ENCODE peak calls at places on chromosome 1, in eight cellular contexts. Q, O, A, Y, B, F, V and W are unnamed samples.

GRCh38 chr1:25253911-25254310 is 6.7 kb upstream of the RSRP1 start:
- DNase-seq in Q (no peak), O (no peak), A (no peak), Y (no peak), B (peak; percentile 70), F (no peak), V (peak; percentile 87), W (peak; percentile 67)

GRCh38 chr1:157580179-157580827 is 17.6 kb downstream of the FCRL4 start:
- DNase-seq in Q (no peak), O (peak; percentile 32), A (no peak), Y (no peak), B (peak; percentile 57), F (peak; percentile 64), V (peak; percentile 55), W (peak; percentile 90)

GRCh38 chr1:98949606-98950005 is 55.1 kb downstream of the PLPPR5 start:
- DNase-seq in Q (no peak), O (no peak), A (no peak), Y (no peak), B (no peak), F (no peak), V (no peak), W (no peak)

GRCh38 chr1:2520806-2521205 is 5.6 kb downstream of the PANK4 start:
- DNase-seq in Q (no peak), O (no peak), A (no peak), Y (no peak), B (no peak), F (no peak), V (no peak), W (no peak)

GRCh38 chr1:185537601-185538000 is 196.6 kb upstream of the HMCN1 start:
- DNase-seq in Q (no peak), O (no peak), A (no peak), Y (no peak), B (no peak), F (no peak), V (no peak), W (no peak)

GRCh38 chr1:241579434-241579833 is 47.3 kb downstream of the KMO start:
- DNase-seq in Q (no peak), O (no peak), A (no peak), Y (no peak), B (no peak), F (no peak), V (no peak), W (no peak)

GRCh38 chr1:212814989-212815388 is 23.3 kb downstream of the TATDN3 start:
- DNase-seq in Q (no peak), O (no peak), A (no peak), Y (no peak), B (no peak), F (no peak), V (peak; percentile 29), W (peak; percentile 26)

GRCh38 chr1:156858959-156859522 is at the start of gene INSRR:
- DNase-seq in Q (no peak), O (no peak), A (no peak), Y (no peak), B (no peak), F (no peak), V (no peak), W (no peak)

GRCh38 chr1:8184301-8184700 is 133.6 kb upstream of the SLC45A1 start:
- DNase-seq in Q (no peak), O (no peak), A (no peak), Y (no peak), B (no peak), F (no peak), V (no peak), W (peak; percentile 60)

GRCh38 chr1:48718116-48718630 is 58.5 kb downstream of the BEND5 start:
- DNase-seq in Q (no peak), O (no peak), A (no peak), Y (no peak), B (no peak), F (no peak), V (no peak), W (no peak)

GRCh38 chr1:183652547-183653467 is at the start of gene APOBEC4:
- DNase-seq in Q (no peak), O (no peak), A (no peak), Y (no peak), B (no peak), F (no peak), V (peak; percentile 13), W (no peak)

GRCh38 chr1:119367332-119368124 is 1.1 kb upstream of the HAO2 start:
- DNase-seq in Q (no peak), O (no peak), A (no peak), Y (no peak), B (peak; percentile 45), F (no peak), V (peak; percentile 47), W (peak; percentile 74)

GRCh38 chr1:220905650-220906560 is 26.7 kb downstream of the HLX start:
- DNase-seq in Q (no peak), O (no peak), A (no peak), Y (no peak), B (no peak), F (no peak), V (no peak), W (peak; percentile 87)

GRCh38 chr1:30411206-30411605 is 312.2 kb downstream of the MATN1 start:
- DNase-seq in Q (peak; percentile 32), O (no peak), A (peak; percentile 7), Y (no peak), B (no peak), F (peak; percentile 68), V (no peak), W (no peak)

GRCh38 chr1:72111662-72112061 is 170.7 kb downstream of the NEGR1 start:
- DNase-seq in Q (no peak), O (no peak), A (no peak), Y (no peak), B (no peak), F (no peak), V (no peak), W (no peak)

GRCh38 chr1:66251521-66251920 is 282.4 kb upstream of the SGIP1 start:
- DNase-seq in Q (no peak), O (no peak), A (no peak), Y (no peak), B (no peak), F (no peak), V (peak; percentile 29), W (no peak)

GRCh38 chr1:53572061-53572801 is 113.0 kb downstream of the DMRTB1 start:
- DNase-seq in Q (no peak), O (no peak), A (peak; percentile 44), Y (no peak), B (peak; percentile 73), F (no peak), V (peak; percentile 78), W (peak; percentile 71)

DNA sequence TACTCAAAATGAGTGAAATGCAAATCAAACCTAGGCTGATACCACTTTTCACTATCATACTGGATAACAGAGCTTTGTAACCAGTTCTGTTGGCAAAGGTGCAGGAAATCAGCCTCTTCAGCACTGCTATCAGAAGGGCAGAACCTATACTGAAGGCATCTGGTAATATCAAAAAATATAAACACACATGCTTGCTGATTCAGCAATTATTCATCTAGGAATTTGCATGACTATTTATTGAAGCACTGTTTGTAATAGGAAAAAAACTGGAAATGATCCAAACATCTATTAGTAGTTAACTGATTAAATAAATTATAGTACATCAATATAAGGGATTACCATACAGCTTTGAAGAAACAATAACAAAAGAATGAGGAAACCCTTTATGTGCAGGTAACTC is 21.4 kb downstream of the ARHGAP29 start:
- DNase-seq in Q (no peak), O (no peak), A (no peak), Y (no peak), B (peak; percentile 24), F (no peak), V (no peak), W (peak; percentile 51)
- H3K36me3 ChIP-seq in Q (no peaks in the 10 kb centered on the region), O (no peaks in the 10 kb centered on the region), A (no peaks in the 10 kb centered on the region), Y (no peaks in the 10 kb centered on the region), B (peaks cover 4% of the 10 kb centered on the region), F (no peaks in the 10 kb centered on the region), V (peaks cover 5% of the 10 kb centered on the region), W (peaks cover 73% of the 10 kb centered on the region)

DNA sequence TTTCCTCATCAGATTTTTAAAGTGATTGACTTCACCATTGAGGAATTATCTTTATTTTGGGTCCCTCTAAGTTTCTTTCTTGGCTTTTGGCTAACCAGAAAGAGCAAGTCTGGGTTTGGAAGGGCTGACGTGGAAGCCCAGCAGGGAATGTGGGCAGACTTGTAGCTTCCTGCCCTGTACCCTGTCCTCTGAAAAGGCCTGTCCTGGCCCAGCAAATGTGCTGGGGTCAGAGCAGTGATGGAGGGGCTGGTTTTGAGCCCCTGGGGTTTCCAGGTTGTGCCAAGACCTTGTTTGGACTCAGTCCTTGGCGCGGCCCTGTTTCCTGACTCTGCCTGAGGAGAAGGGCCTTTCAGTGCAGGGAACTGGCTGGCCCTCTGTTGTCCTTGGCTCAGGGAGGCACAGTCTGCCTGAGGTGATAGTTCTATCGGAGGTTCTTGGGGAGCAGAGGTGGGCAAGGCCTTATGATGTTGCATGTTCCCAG is 72.1 kb downstream of the UCK2 start:
- DNase-seq in Q (no peak), O (no peak), A (peak; percentile 70), Y (no peak), B (peak; percentile 23), F (no peak), V (no peak), W (no peak)
- H3K36me3 ChIP-seq in Q (peaks cover 7% of the 10 kb centered on the region), O (no peaks in the 10 kb centered on the region), A (no peaks in the 10 kb centered on the region), Y (no peaks in the 10 kb centered on the region), B (peaks cover 9% of the 10 kb centered on the region), F (peaks cover 35% of the 10 kb centered on the region), V (peaks cover 19% of the 10 kb centered on the region), W (peaks cover 33% of the 10 kb centered on the region)

DNA sequence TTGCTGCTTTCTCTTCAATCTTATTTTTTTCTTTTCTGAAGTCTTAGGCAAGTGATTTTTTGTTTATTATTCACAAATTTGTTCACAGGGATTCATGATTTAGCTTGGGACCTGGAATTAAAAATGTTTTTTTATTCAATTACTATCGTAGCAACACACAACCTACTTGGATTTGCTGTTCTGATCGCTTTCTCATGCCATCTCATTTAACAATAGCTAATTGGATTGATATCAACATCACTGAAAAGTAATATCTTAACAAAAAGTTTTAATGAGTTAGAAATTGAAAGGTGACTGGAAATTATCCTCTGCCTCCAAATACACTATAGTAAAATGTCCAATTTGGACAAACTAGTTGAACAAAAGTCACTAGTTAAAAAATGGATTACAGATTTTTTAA is 32.4 kb downstream of the MAP3K21 start:
- DNase-seq in Q (no peak), O (no peak), A (no peak), Y (no peak), B (no peak), F (no peak), V (no peak), W (no peak)
- H3K36me3 ChIP-seq in Q (no peaks in the 10 kb centered on the region), O (no peaks in the 10 kb centered on the region), A (no peaks in the 10 kb centered on the region), Y (no peaks in the 10 kb centered on the region), B (no peaks in the 10 kb centered on the region), F (no peaks in the 10 kb centered on the region), V (no peaks in the 10 kb centered on the region), W (peaks cover 3% of the 10 kb centered on the region)

GRCh38 chr1:16445052-16445451 is 4.5 kb downstream of the NECAP2 start:
- DNase-seq in Q (no peak), O (no peak), A (no peak), Y (no peak), B (no peak), F (no peak), V (no peak), W (no peak)

GRCh38 chr1:16447641-16448040 is 7.1 kb downstream of the NECAP2 start:
- DNase-seq in Q (no peak), O (no peak), A (no peak), Y (no peak), B (no peak), F (no peak), V (no peak), W (no peak)

GRCh38 chr1:16443975-16444745 is 3.6 kb downstream of the NECAP2 start:
- DNase-seq in Q (no peak), O (no peak), A (peak; percentile 69), Y (no peak), B (no peak), F (no peak), V (peak; percentile 20), W (no peak)

GRCh38 chr1:16449065-16449464 is 8.5 kb downstream of the NECAP2 start:
- DNase-seq in Q (no peak), O (no peak), A (no peak), Y (no peak), B (no peak), F (no peak), V (no peak), W (no peak)

GRCh38 chr1:16446116-16446515 is 5.6 kb downstream of the NECAP2 start:
- DNase-seq in Q (no peak), O (no peak), A (no peak), Y (no peak), B (no peak), F (no peak), V (no peak), W (no peak)
- H3K36me3 ChIP-seq in Q (peaks cover 66% of the 10 kb centered on the region), O (peaks cover 80% of the 10 kb centered on the region), A (no peaks in the 10 kb centered on the region), Y (no peaks in the 10 kb centered on the region), B (peaks cover 60% of the 10 kb centered on the region), F (peaks cover 83% of the 10 kb centered on the region), V (peaks cover 73% of the 10 kb centered on the region), W (peaks cover 8% of the 10 kb centered on the region)